ENCODE peak calls at places on chromosomes 3 and 15, in four cellular contexts. One of them, this sample, is unnamed.

GRCh38 chr3:27467545-27467944 is 16.6 kb downstream of the SLC4A7 start:
- DNase-seq in K562: no peak
- DNase-seq in GM12878: no peak
- DNase-seq in GM12891: peak; percentile 28
- DNase-seq in this sample: no peak

GRCh38 chr3:194640829-194641228 is 7.6 kb upstream of the TMEM44 start:
- DNase-seq in K562: no peak
- DNase-seq in GM12878: no peak
- DNase-seq in GM12891: no peak
- DNase-seq in this sample: no peak

GRCh38 chr3:186931487-186932280 is 1.4 kb downstream of the ST6GAL1 start:
- DNase-seq in K562: peak; percentile 54
- DNase-seq in GM12878: no peak
- DNase-seq in GM12891: no peak
- DNase-seq in this sample: peak; percentile 13

GRCh38 chr15:78565097-78565950 is at the start of gene CHRNA5:
- DNase-seq in K562: peak; percentile 95
- DNase-seq in GM12878: peak; percentile 63
- DNase-seq in GM12891: peak; percentile 46
- DNase-seq in this sample: peak; percentile 65

GRCh38 chr3:67526246-67526645 is 128.2 kb downstream of the SUCLG2 start:
- DNase-seq in K562: no peak
- DNase-seq in GM12878: no peak
- DNase-seq in GM12891: no peak
- DNase-seq in this sample: no peak

GRCh38 chr3:61526307-61526706 is 35.1 kb upstream of the PTPRG start:
- DNase-seq in K562: no peak
- DNase-seq in GM12878: no peak
- DNase-seq in GM12891: no peak
- DNase-seq in this sample: no peak

GRCh38 chr15:80615783-80616391 is 79.2 kb upstream of the ABHD17C start:
- DNase-seq in K562: no peak
- DNase-seq in GM12878: no peak
- DNase-seq in GM12891: no peak
- DNase-seq in this sample: no peak

GRCh38 chr15:63803106-63803886 is 30.5 kb downstream of the HERC1 start:
- DNase-seq in K562: no peak
- DNase-seq in GM12878: no peak
- DNase-seq in GM12891: no peak
- DNase-seq in this sample: no peak

GRCh38 chr15:88324241-88325065 is 67.9 kb upstream of the NTRK3 start:
- DNase-seq in K562: no peak
- DNase-seq in GM12878: no peak
- DNase-seq in GM12891: no peak
- DNase-seq in this sample: no peak

GRCh38 chr3:161274691-161275298 is 53.7 kb downstream of the NMD3 start:
- DNase-seq in K562: peak; percentile 62
- DNase-seq in GM12878: no peak
- DNase-seq in GM12891: peak; percentile 11
- DNase-seq in this sample: peak; percentile 63

DNA sequence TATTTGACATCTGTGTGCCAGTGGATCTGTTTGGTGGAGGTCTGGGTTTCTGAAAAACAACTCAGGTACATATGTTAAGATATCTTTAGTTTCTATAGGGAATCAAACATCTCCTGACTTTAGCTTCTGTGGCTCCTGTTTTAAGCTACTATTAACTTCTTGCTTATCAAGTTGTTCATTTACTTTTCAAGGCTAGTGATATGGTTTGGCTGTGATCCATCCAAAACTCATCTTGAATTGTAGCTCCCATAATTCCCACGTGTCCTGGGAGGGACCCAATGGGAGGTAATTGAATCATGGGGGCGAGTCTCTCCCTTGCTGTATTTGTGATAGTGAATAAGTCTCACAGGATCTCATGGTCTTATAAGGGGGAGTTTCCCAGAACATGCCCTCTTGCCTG is 41.4 kb downstream of the ZNF860 start:
- DNase-seq in K562: no peak
- DNase-seq in GM12878: no peak
- DNase-seq in GM12891: no peak
- DNase-seq in this sample: no peak
- TF ChIP-seq POLR2AphosphoS5 in K562: no peak
- TF ChIP-seq POLR2AphosphoS5 in GM12878: no peak
- TF ChIP-seq POLR2AphosphoS5 in GM12891: no peak
- TF ChIP-seq POLR2AphosphoS5 in this sample: no peak

DNA sequence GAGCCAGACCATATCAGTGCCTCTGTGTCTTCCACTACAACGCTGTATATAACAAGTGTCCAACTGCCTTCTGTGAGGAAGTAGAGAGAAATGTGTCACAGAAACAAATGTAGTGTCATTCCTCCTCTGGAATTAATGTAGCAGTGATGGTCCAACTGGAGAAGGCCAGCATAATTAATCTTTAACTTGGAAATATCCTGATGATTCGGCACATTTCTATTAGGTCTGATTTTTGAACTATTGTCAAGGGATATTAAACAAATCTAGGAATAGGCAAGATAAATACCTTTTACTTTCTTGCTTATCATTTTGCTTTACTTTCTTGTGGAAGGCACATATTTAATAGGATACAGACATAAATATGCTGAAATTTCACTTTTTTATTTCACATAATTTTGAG is 446.2 kb upstream of the ALCAM start:
- DNase-seq in K562: no peak
- DNase-seq in GM12878: no peak
- DNase-seq in GM12891: no peak
- DNase-seq in this sample: no peak
- TF ChIP-seq SPI1 in K562: no peak
- TF ChIP-seq SPI1 in GM12878: no peak
- TF ChIP-seq SPI1 in GM12891: no peak
- TF ChIP-seq SPI1 in this sample: no peak

GRCh38 chr3:175029828-175030227 is 170.7 kb downstream of the NAALADL2 start:
- DNase-seq in K562: no peak
- DNase-seq in GM12878: no peak
- DNase-seq in GM12891: no peak
- DNase-seq in this sample: no peak
- TF ChIP-seq POLR2AphosphoS5 in K562: no peak
- TF ChIP-seq POLR2AphosphoS5 in GM12878: no peak
- TF ChIP-seq POLR2AphosphoS5 in GM12891: no peak
- TF ChIP-seq POLR2AphosphoS5 in this sample: no peak

GRCh38 chr3:42351221-42351620 is 59.2 kb downstream of the LYZL4 start:
- DNase-seq in K562: no peak
- DNase-seq in GM12878: no peak
- DNase-seq in GM12891: no peak
- DNase-seq in this sample: no peak
- TF ChIP-seq SPI1 in K562: no peak
- TF ChIP-seq SPI1 in GM12878: no peak
- TF ChIP-seq SPI1 in GM12891: no peak
- TF ChIP-seq SPI1 in this sample: no peak

GRCh38 chr3:124558898-124559649 is 171.2 kb upstream of the UMPS start:
- DNase-seq in K562: no peak
- DNase-seq in GM12878: no peak
- DNase-seq in GM12891: no peak
- DNase-seq in this sample: no peak
- TF ChIP-seq POLR2AphosphoS5 in K562: no peak
- TF ChIP-seq POLR2AphosphoS5 in GM12878: no peak
- TF ChIP-seq POLR2AphosphoS5 in GM12891: no peak
- TF ChIP-seq POLR2AphosphoS5 in this sample: no peak

DNA sequence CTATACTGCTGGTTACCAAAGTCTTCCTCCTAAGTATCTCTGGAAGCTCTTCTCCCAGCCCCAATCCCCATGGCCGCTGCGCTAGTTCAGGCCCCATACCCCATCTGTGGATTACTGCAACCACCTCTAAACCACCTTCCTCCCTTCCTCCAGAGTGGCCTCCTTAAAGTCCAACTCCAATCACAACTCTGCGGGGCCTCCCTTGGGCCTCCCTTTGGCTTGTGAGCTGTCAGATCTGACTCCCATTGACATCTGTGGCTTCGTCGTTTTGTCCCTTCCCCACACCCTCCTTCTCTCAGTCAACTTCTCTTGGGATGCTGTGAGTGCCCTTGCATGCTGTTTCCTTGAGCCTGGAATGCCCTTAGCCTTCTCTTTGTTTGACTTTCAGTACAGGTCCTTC is 9.3 kb upstream of the HRH1 start:
- DNase-seq in K562: no peak
- DNase-seq in GM12878: no peak
- DNase-seq in GM12891: no peak
- DNase-seq in this sample: no peak
- TF ChIP-seq SPI1 in K562: no peak
- TF ChIP-seq SPI1 in GM12878: no peak
- TF ChIP-seq SPI1 in GM12891: no peak
- TF ChIP-seq SPI1 in this sample: no peak

GRCh38 chr15:39579487-39580116 is 1.3 kb upstream of the THBS1 start:
- DNase-seq in K562: no peak
- DNase-seq in GM12878: no peak
- DNase-seq in GM12891: no peak
- DNase-seq in this sample: no peak
- TF ChIP-seq POLR2AphosphoS5 in K562: no peak
- TF ChIP-seq POLR2AphosphoS5 in GM12878: no peak
- TF ChIP-seq POLR2AphosphoS5 in GM12891: no peak
- TF ChIP-seq POLR2AphosphoS5 in this sample: no peak

This sample was measured in HL-60.